ENCODE peak calls at places on chromosome 20, in four cellular contexts. N is left ventricle myocardium inferior, Z is tibial artery, M is BE2C. K is an unnamed sample.

GRCh38 chr20:60224914-60225313 is 266.7 kb downstream of the CDH26 start:
- DNase-seq in M (peak; percentile 34), Z (no peak), N (no peak), K (no peak)

GRCh38 chr20:25177890-25178321 is 17.6 kb upstream of the ENTPD6 start:
- DNase-seq in N (no peak), M (no peak), Z (no peak), K (no peak)

GRCh38 chr20:38127011-38127621 is 38.0 kb downstream of the TGM2 start:
- DNase-seq in Z (peak; percentile 69), M (peak; percentile 53), N (no peak), K (peak; percentile 62)

GRCh38 chr20:53622247-53623114 is 28.8 kb upstream of the ZNF217 start:
- DNase-seq in Z (no peak), N (no peak), M (no peak), K (no peak)

GRCh38 chr20:54624701-54625472 is 149.5 kb downstream of the DOK5 start:
- DNase-seq in M (no peak), N (no peak), Z (no peak), K (no peak)

GRCh38 chr20:568097-568864 is 24.7 kb upstream of the CSNK2A1 start:
- DNase-seq in N (peak; percentile 70), M (no peak), Z (no peak), K (no peak)

GRCh38 chr20:52190437-52191131 is 995 bp downstream of the ZFP64 start:
- DNase-seq in N (peak; percentile 30), M (peak; percentile 24), Z (peak; percentile 24), K (no peak)

GRCh38 chr20:61662226-61662945 is 403.3 kb downstream of the TAF4 start:
- DNase-seq in M (no peak), Z (no peak), N (no peak), K (no peak)

GRCh38 chr20:34538671-34539123 is 19.8 kb upstream of the MAP1LC3A start:
- DNase-seq in M (peak; percentile 65), Z (peak; percentile 52), N (peak; percentile 48), K (no peak)

GRCh38 chr20:22106308-22106938 is 401.0 kb downstream of the PAX1 start:
- DNase-seq in N (no peak), M (no peak), Z (no peak), K (no peak)

GRCh38 chr20:771741-772464 is 3.6 kb upstream of the SLC52A3 start:
- DNase-seq in N (no peak), M (no peak), Z (no peak), K (no peak)

GRCh38 chr20:51339721-51340450 is 202.6 kb downstream of the NFATC2 start:
- DNase-seq in M (no peak), N (no peak), Z (no peak), K (no peak)

GRCh38 chr20:4989570-4989969 is 11.7 kb downstream of the SLC23A2 start:
- DNase-seq in Z (no peak), M (no peak), N (no peak), K (no peak)

GRCh38 chr20:48984575-48985219 is 61.4 kb upstream of the CSE1L start:
- DNase-seq in Z (no peak), M (no peak), N (no peak), K (no peak)

GRCh38 chr20:32823078-32823477 is 3.3 kb downstream of the MAPRE1 start:
- DNase-seq in N (no peak), M (no peak), Z (peak; percentile 48), K (no peak)

GRCh38 chr20:7855545-7855944 is 84.7 kb downstream of the HAO1 start:
- DNase-seq in M (no peak), N (no peak), Z (no peak), K (no peak)

GRCh38 chr20:46588532-46589509 is 38.4 kb upstream of the OCSTAMP start:
- DNase-seq in M (no peak), N (no peak), Z (no peak), K (no peak)

GRCh38 chr20:50580016-50580747 is 70.0 kb downstream of the PTPN1 start:
- DNase-seq in N (peak; percentile 67), M (peak; percentile 75), Z (peak; percentile 53), K (no peak)

DNA sequence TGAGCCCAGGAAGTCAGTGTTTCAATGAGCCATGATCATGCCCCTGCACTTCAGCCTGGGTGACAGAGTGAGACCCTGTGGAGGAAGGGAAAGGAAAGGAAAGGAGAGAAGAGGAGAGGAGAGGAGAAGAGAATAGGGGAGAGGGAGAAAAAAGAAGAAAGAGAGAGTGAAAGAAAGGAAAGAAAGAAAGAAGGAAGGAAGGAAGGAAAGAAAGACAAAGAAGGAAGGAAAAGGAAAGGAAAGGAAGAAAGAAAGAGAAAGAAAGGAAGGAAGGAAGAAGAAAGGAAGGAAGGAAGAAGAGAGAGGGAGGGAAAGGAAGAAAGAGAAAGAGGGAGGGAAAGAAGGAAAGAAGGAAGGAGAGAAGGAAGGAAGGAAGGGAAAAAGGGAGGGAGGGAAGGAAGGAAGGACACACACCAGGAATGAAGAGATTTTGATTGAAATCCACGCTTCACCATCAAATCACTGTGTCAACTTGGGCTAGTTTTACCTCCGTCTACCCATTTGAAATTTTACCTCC is 14.3 kb downstream of the WFDC8 start:
- DNase-seq in Z (no peak), N (no peak), M (no peak), K (no peak)
- H3K27me3 ChIP-seq in Z (no peaks in the 10 kb centered on the region), N (peaks cover 53% of the 10 kb centered on the region), M (peaks cover 11% of the 10 kb centered on the region), K (no peaks in the 10 kb centered on the region)

GRCh38 chr20:44396369-44396768 is 40.9 kb downstream of the HNF4A start:
- DNase-seq in M (no peak), Z (no peak), N (no peak), K (no peak)
- H3K27me3 ChIP-seq in M (no peaks in the 10 kb centered on the region), Z (no peaks in the 10 kb centered on the region), N (peaks cover 38% of the 10 kb centered on the region), K (no peaks in the 10 kb centered on the region)

DNA sequence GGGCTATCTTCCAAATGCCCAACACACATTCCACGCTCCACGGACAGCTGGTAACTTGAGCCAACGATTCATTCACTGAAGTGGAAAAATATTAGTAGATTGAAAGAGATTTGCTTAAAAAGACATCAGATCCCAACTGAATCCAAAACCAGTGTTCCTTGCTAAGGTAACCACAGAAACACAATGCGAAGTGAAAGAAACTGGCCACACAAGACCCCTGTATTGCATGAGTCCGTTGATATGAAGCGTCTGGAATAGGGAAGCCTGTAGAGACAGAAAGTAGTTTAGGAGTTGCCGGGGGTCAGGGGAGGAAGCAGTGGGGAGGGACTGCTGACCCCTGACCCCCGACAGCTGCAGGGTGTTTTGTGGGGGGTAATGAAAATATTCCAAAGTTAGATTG is 10.0 kb downstream of the PCK1 start:
- DNase-seq in Z (no peak), N (no peak), M (no peak), K (no peak)
- H3K27me3 ChIP-seq in Z (no peaks in the 10 kb centered on the region), N (peaks cover 92% of the 10 kb centered on the region), M (peaks cover 6% of the 10 kb centered on the region), K (no peaks in the 10 kb centered on the region)

DNA sequence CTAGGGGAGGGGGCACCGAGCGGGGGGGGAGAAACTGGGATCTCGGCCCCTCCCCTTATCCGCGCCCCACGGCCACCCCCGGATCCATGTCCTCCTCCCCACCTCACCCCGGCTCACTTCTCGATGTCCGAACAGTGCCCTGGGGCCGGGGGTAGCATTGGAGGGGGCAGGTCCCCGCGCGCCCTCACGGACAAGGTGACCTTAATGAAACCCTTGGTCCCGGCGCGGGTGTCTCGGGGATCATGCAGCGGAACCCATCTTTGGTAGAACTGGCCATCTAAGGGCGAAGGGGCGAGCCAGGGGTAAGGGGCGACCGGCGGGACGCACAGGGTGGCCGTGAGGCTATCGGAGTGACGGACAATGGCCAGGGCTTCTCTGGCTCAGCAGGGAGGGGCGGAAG is 13.6 kb upstream of the SPAG4 start:
- DNase-seq in M (no peak), N (no peak), Z (no peak), K (no peak)
- H3K27me3 ChIP-seq in M (peaks cover 9% of the 10 kb centered on the region), N (peaks cover 47% of the 10 kb centered on the region), Z (no peaks in the 10 kb centered on the region), K (no peaks in the 10 kb centered on the region)

GRCh38 chr20:63415418-63416108 is 54.4 kb upstream of the CHRNA4 start:
- DNase-seq in Z (no peak), N (no peak), M (no peak), K (no peak)
- H3K27me3 ChIP-seq in Z (no peaks in the 10 kb centered on the region), N (peaks cover 98% of the 10 kb centered on the region), M (peaks cover 30% of the 10 kb centered on the region), K (no peaks in the 10 kb centered on the region)

GRCh38 chr20:63815613-63815862 is 15.5 kb downstream of the ZBTB46 start:
- DNase-seq in Z (no peak), M (no peak), N (no peak), K (no peak)
- H3K27me3 ChIP-seq in Z (no peaks in the 10 kb centered on the region), M (no peaks in the 10 kb centered on the region), N (no peaks in the 10 kb centered on the region), K (no peaks in the 10 kb centered on the region)

DNA sequence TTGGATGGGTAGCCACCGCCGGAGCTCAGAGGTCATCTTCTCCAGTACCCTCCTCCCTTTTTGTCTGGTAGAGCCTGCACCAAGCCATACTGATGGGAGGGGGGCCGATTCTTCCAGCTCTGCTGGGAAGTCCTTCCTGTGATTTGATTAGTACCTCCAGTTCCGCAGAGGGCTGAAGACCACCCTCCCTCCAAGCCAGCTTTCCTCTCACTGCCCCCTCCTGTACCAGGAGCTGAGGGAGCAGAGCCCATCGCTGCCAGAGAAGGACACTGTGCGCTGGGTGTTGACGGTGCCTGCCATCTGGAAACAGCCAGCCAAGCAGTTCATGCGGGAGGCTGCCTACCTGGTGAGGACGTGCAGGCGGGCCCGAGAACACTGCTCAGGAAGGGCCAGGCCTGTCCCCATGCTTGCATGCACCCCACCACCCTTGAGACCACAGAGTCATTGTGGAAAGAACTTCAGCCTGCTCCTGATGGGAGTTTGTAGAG is 13.2 kb downstream of the HSPA12B start:
- DNase-seq in M (no peak), Z (no peak), N (no peak), K (no peak)
- H3K27me3 ChIP-seq in M (no peaks in the 10 kb centered on the region), Z (no peaks in the 10 kb centered on the region), N (peaks cover 44% of the 10 kb centered on the region), K (no peaks in the 10 kb centered on the region)

GRCh38 chr20:63102720-63103375 is 96.1 kb upstream of the BHLHE23 start:
- DNase-seq in Z (no peak), N (peak; percentile 39), M (peak; percentile 24), K (no peak)
- H3K27me3 ChIP-seq in Z (no peaks in the 10 kb centered on the region), N (peaks cover 95% of the 10 kb centered on the region), M (peaks cover 40% of the 10 kb centered on the region), K (no peaks in the 10 kb centered on the region)

GRCh38 chr20:63404129-63405085 is 43.3 kb upstream of the CHRNA4 start:
- DNase-seq in Z (no peak), N (no peak), M (no peak), K (no peak)
- H3K27me3 ChIP-seq in Z (no peaks in the 10 kb centered on the region), N (peaks cover 74% of the 10 kb centered on the region), M (peaks cover 41% of the 10 kb centered on the region), K (no peaks in the 10 kb centered on the region)

K was measured in thoracic aorta.